ENCODE peak calls at places on chromosome 17, in six cellular contexts. K is gastrocnemius medialis, G is EL, L is NCI-H748 treated with DMSO at 0.1 percent for 48 hours, T is NCI-H1694, A is HS-5. U is an unnamed sample.

GRCh38 chr17:38556234-38556633 is 49.5 kb downstream of the SRCIN1 start:
- DNase-seq in K (no peak), A (no peak), G (no peak), L (no peak), T (no peak), U (no peak)

GRCh38 chr17:19248149-19248922 is 11.2 kb downstream of the EPN2 start:
- DNase-seq in T (peak; percentile 33), L (no peak), A (no peak), G (no peak), K (no peak), U (no peak)

GRCh38 chr17:65485388-65486299 is 75.8 kb downstream of the AXIN2 start:
- DNase-seq in L (no peak), A (no peak), T (no peak), G (no peak), K (no peak), U (no peak)

GRCh38 chr17:46776298-46777005 is 42.0 kb downstream of the WNT3 start:
- DNase-seq in A (no peak), L (no peak), K (no peak), T (no peak), G (no peak), U (no peak)

GRCh38 chr17:36937961-36938565 is 788 bp downstream of the LHX1 start:
- DNase-seq in K (no peak), L (no peak), T (no peak), A (no peak), G (no peak), U (no peak)

GRCh38 chr17:61505846-61506627 is 53.8 kb downstream of the TBX4 start:
- DNase-seq in T (no peak), L (no peak), K (no peak), A (no peak), G (no peak), U (no peak)

GRCh38 chr17:79280822-79281572 is 206.4 kb downstream of the ENGASE start:
- DNase-seq in T (no peak), L (no peak), K (no peak), G (no peak), A (no peak), U (no peak)

GRCh38 chr17:42247734-42248133 is 28.5 kb downstream of the STAT5B start:
- DNase-seq in L (no peak), T (no peak), A (peak; percentile 44), K (no peak), G (peak; percentile 74), U (no peak)

GRCh38 chr17:19712436-19713004 is 3.9 kb downstream of the SLC47A2 start:
- DNase-seq in K (no peak), A (no peak), T (no peak), G (no peak), L (no peak), U (no peak)

GRCh38 chr17:4663711-4664110 is 22.2 kb upstream of the ALOX15 start:
- DNase-seq in A (no peak), T (no peak), L (no peak), K (no peak), G (no peak), U (no peak)

GRCh38 chr17:72417627-72418026 is 296.8 kb downstream of the SOX9 start:
- DNase-seq in G (no peak), K (no peak), A (no peak), T (no peak), L (no peak), U (no peak)

GRCh38 chr17:31560836-31561235 is 169.4 kb downstream of the RAB11FIP4 start:
- DNase-seq in K (no peak), G (peak; percentile 54), T (no peak), L (no peak), A (no peak), U (no peak)

GRCh38 chr17:67260051-67260987 is 15.3 kb upstream of the HELZ start:
- DNase-seq in A (no peak), K (peak; percentile 22), T (no peak), L (no peak), G (peak; percentile 61), U (no peak)

GRCh38 chr17:81664051-81664470 is 2.3 kb downstream of the OXLD1 start:
- DNase-seq in K (no peak), T (no peak), G (no peak), L (no peak), A (no peak), U (no peak)

GRCh38 chr17:79988163-79988971 is 47.3 kb downstream of the TBC1D16 start:
- DNase-seq in A (peak; percentile 63), G (peak; percentile 87), L (peak; percentile 36), T (no peak), K (no peak), U (no peak)

GRCh38 chr17:8792646-8793045 is 6.5 kb downstream of the MFSD6L start:
- DNase-seq in G (no peak), K (no peak), T (no peak), L (no peak), A (no peak), U (no peak)

GRCh38 chr17:35731932-35732805 is 730 bp downstream of the RASL10B start:
- DNase-seq in T (no peak), K (no peak), A (no peak), G (no peak), L (no peak), U (no peak)

GRCh38 chr17:67830440-67830839 is 5.1 kb downstream of the BPTF start:
- DNase-seq in G (peak; percentile 4), A (no peak), L (no peak), K (no peak), T (no peak), U (no peak)

GRCh38 chr17:50421308-50422031 is 4.5 kb upstream of the ACSF2 start:
- DNase-seq in K (no peak), G (peak; percentile 24), L (no peak), A (no peak), T (no peak), U (no peak)

GRCh38 chr17:72399608-72400487 is 279.0 kb downstream of the SOX9 start:
- DNase-seq in K (no peak), T (no peak), A (no peak), L (peak; percentile 28), G (no peak), U (no peak)

GRCh38 chr17:80671823-80672105 is 127.1 kb downstream of the RPTOR start:
- DNase-seq in K (no peak), T (no peak), A (no peak), G (no peak), L (no peak), U (no peak)

GRCh38 chr17:42227849-42228696 is 33.8 kb upstream of the GHDC start:
- DNase-seq in A (no peak), T (no peak), L (no peak), G (peak; percentile 16), K (peak; percentile 34), U (no peak)

GRCh38 chr17:78291944-78292910 is 60.8 kb downstream of the TMEM235 start:
- DNase-seq in T (no peak), L (no peak), K (no peak), G (no peak), A (no peak), U (no peak)

GRCh38 chr17:75514299-75515228 is 773 bp downstream of the CASKIN2 start:
- DNase-seq in T (no peak), A (no peak), G (peak; percentile 66), L (no peak), K (no peak), U (no peak)

GRCh38 chr17:36829676-36830075 is 107.6 kb upstream of the LHX1 start:
- DNase-seq in K (no peak), T (no peak), L (no peak), G (no peak), A (no peak), U (no peak)

GRCh38 chr17:83200231-83200699 is 120.9 kb downstream of the METRNL start:
- DNase-seq in T (no peak), A (no peak), L (no peak), K (peak; percentile 29), G (peak; percentile 71), U (peak; percentile 68)

GRCh38 chr17:12070561-12070960 is 49.9 kb downstream of the MAP2K4 start:
- DNase-seq in L (no peak), A (peak; percentile 41), K (no peak), T (no peak), G (peak; percentile 76), U (no peak)

GRCh38 chr17:81543339-81543675 is 8.8 kb downstream of the FAAP100 start:
- DNase-seq in K (no peak), G (no peak), T (no peak), L (no peak), A (no peak), U (no peak)

GRCh38 chr17:41992576-41992975 is 24.7 kb downstream of the DNAJC7 start:
- DNase-seq in T (no peak), L (no peak), A (no peak), G (no peak), K (no peak), U (no peak)

GRCh38 chr17:69597898-69598692 is 183.6 kb downstream of the MAP2K6 start:
- DNase-seq in L (no peak), A (peak; percentile 53), G (peak; percentile 69), K (no peak), T (no peak), U (no peak)

GRCh38 chr17:40726919-40727318 is 23.4 kb upstream of the KRT24 start:
- DNase-seq in L (no peak), A (no peak), T (no peak), G (no peak), K (no peak), U (no peak)

GRCh38 chr17:7589891-7590611 is at the start of gene SOX15:
- DNase-seq in T (no peak), G (peak; percentile 90), K (no peak), A (no peak), L (no peak), U (no peak)

GRCh38 chr17:34638526-34639260 is 59.3 kb downstream of the TMEM132E start:
- DNase-seq in G (no peak), T (no peak), A (no peak), L (no peak), K (no peak), U (no peak)

GRCh38 chr17:16906670-16907069 is 65.2 kb downstream of the TNFRSF13B start:
- DNase-seq in K (no peak), A (no peak), G (peak; percentile 28), L (no peak), T (no peak), U (no peak)